ENCODE peak calls at places on chromosomes 5 and 9, in five cellular contexts. Y is spleen, E is GM23338, F is Panc1, O is sigmoid colon. L is an unnamed sample.

GRCh38 chr9:18071651-18072060 is 402.3 kb upstream of the ADAMTSL1 start:
- DNase-seq in Y (no peak), E (no peak), F (no peak), O (no peak), L (no peak)

GRCh38 chr5:148384389-148384756 is 615 bp downstream of the FBXO38 start:
- DNase-seq in Y (no peak), E (peak; percentile 17), F (no peak), O (no peak), L (no peak)

GRCh38 chr9:2373648-2374047 is 247.9 kb upstream of the VLDLR start:
- DNase-seq in Y (no peak), E (no peak), F (no peak), O (no peak), L (no peak)

GRCh38 chr9:928363-929042 is 48.0 kb upstream of the DMRT3 start:
- DNase-seq in Y (no peak), E (peak; percentile 90), F (no peak), O (no peak), L (no peak)

GRCh38 chr5:89972901-89973300 is 436.7 kb downstream of the CETN3 start:
- DNase-seq in Y (no peak), E (no peak), F (no peak), O (no peak), L (no peak)

GRCh38 chr9:111069233-111069632 is 31.0 kb upstream of the LPAR1 start:
- DNase-seq in Y (no peak), E (no peak), F (no peak), O (no peak), L (no peak)

GRCh38 chr5:110549301-110549700 is 177.2 kb downstream of the TMEM232 start:
- DNase-seq in Y (no peak), E (no peak), F (peak; percentile 32), O (no peak), L (no peak)

GRCh38 chr9:110977259-110977709 is 61.0 kb downstream of the LPAR1 start:
- DNase-seq in Y (no peak), E (no peak), F (peak; percentile 20), O (no peak), L (peak; percentile 70)

GRCh38 chr5:178434851-178435250 is 155.3 kb downstream of the COL23A1 start:
- DNase-seq in Y (no peak), E (no peak), F (no peak), O (peak; percentile 64), L (no peak)

GRCh38 chr5:1100652-1101574 is 10.9 kb downstream of the SLC12A7 start:
- DNase-seq in Y (no peak), E (peak; percentile 49), F (no peak), O (no peak), L (no peak)

GRCh38 chr5:169584998-169585451 is 1.5 kb downstream of the SPDL1 start:
- DNase-seq in Y (no peak), E (no peak), F (no peak), O (no peak), L (no peak)

GRCh38 chr5:149439899-149440655 is 61.0 kb upstream of the IL17B start:
- DNase-seq in Y (no peak), E (peak; percentile 90), F (no peak), O (no peak), L (peak; percentile 76)

GRCh38 chr5:168219515-168220410 is 71.7 kb upstream of the WWC1 start:
- DNase-seq in Y (no peak), E (peak; percentile 88), F (peak; percentile 73), O (no peak), L (peak; percentile 55)

GRCh38 chr5:176694631-176695030 is 47.3 kb downstream of the TSPAN17 start:
- DNase-seq in Y (no peak), E (no peak), F (no peak), O (no peak), L (no peak)

GRCh38 chr9:77649109-77649812 is 1.1 kb upstream of the GNA14 start:
- DNase-seq in Y (no peak), E (peak; percentile 50), F (no peak), O (no peak), L (no peak)

DNA sequence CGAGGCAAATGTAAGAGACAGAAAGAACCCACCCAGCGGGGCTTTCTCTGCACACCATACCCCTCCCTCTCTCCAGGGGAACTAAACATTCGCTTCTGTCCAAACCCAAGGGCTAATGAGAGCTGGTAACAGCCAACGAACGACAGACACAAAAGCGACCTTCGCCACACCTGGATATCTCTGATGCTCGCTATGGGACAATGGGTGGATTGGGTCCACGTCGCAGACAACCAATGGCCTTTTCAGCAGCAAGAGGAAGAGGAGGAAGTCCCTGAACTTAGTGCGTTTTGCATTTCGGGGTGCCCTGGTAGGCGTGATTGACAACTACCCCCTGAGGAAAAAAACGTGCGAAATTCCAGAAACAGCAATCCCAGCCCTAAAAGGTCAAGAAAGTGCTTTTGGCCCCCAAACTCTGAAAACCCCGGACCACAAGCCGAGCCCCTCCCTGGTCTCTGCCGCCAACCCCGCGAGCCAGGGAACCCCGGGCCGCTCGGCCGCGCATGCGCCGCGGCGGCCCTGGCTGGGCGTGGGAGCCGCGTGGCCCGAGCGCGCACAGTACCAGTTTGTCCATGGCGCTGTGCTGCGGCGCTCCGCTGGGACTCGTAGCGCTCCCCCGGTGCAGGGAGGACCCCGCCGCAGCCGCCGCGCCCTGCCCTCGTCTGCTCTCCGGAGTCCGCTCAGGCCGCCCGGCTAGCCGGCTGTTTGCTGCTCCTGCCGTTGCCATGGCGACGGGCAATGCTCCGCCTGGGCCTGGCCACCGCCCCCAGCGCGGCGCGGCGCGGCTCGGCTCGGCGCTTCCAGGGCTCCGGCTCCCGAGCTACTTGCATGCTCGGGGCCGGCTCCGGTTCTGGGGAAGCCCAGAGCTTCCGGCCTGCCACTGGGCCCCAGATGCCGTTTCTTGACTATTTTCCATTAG is 66.9 kb upstream of the DNAH5 start:
- DNase-seq in Y (peak; percentile 93), E (peak; percentile 96), F (peak; percentile 67), O (peak; percentile 92), L (peak; percentile 91)
- TF ChIP-seq CTCF in Y (no peak), E (no peak), F (no peak), O (no peak), L (no peak)

GRCh38 chr9:106753155-106753671 is 109.8 kb upstream of the ZNF462 start:
- DNase-seq in Y (no peak), E (no peak), F (peak; percentile 24), O (no peak), L (no peak)
- TF ChIP-seq POLR2AphosphoS5 in Y (no peak), E (no peak), F (no peak), O (no peak), L (no peak)

DNA sequence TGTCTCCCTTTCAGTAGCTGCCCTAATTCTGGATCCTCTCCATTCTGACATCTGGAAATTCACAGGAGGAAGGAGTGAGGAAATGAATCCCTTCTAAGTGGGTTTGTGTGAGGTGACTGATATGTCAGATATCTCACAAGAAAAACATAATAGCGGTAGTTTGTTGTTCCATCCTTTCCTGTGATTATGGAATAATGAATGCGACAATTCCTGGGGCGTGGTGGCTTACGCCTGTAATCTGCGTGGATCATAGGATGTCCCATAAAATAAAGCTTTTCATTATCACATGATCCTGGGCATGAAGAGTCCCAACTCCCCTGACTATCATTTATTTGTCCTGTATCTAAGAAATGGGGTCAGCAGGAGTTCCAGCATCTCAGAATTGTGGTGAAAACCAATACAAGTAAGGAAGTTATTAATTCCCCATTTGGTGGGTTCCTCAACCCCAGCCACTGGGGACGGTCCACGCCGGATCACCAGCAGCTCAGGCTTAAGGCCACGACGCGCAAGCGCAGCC is 375 bp upstream of the C5orf24 start:
- DNase-seq in Y (no peak), E (no peak), F (no peak), O (no peak), L (no peak)
- H3K4me1 ChIP-seq in Y (peaks cover 37% of the 10 kb centered on the region), E (peaks cover 8% of the 10 kb centered on the region), F (peaks cover 10% of the 10 kb centered on the region), O (peaks cover 32% of the 10 kb centered on the region), L (peaks cover 47% of the 10 kb centered on the region)

GRCh38 chr9:104780796-104781395 is 17.0 kb downstream of the NIPSNAP3B start:
- DNase-seq in Y (no peak), E (peak; percentile 15), F (no peak), O (no peak), L (no peak)
- TF ChIP-seq CTCF in Y (no peak), E (peak; percentile 49), F (peak; percentile 52), O (no peak), L (no peak)

GRCh38 chr9:124272979-124273378 is 15.2 kb downstream of the NEK6 start:
- DNase-seq in Y (no peak), E (no peak), F (no peak), O (no peak), L (no peak)
- TF ChIP-seq POLR2AphosphoS5 in Y (no peak), E (no peak), F (no peak), O (no peak), L (no peak)

DNA sequence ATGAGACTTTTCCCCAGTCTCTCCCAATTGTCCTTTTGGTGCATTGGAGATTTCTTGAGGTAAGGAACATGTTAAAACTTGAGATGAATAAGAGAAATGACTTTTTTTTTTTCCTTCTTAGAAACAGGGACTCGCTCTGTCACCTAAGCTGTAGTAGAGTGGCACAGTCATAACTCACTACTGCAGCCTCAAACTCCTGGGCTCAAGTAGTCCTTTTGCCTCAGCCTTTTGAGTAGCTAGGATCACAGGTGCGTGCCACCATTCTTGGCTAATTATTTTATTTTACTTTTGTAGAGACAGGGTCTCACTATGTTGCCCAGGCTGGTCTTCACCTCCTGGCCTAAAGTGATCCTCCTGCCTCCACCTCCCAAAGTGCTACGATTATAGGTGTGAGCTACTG is 25.9 kb downstream of the CDC42SE2 start:
- DNase-seq in Y (no peak), E (no peak), F (no peak), O (no peak), L (no peak)
- H3K4me1 ChIP-seq in Y (peaks cover 62% of the 10 kb centered on the region), E (no peaks in the 10 kb centered on the region), F (peaks cover 6% of the 10 kb centered on the region), O (no peaks in the 10 kb centered on the region), L (peaks cover 28% of the 10 kb centered on the region)

GRCh38 chr5:35859101-35859661 is 2.5 kb downstream of the IL7R start:
- DNase-seq in Y (no peak), E (peak; percentile 2), F (no peak), O (no peak), L (no peak)

GRCh38 chr5:35860686-35861085 is 4.0 kb downstream of the IL7R start:
- DNase-seq in Y (no peak), E (peak; percentile 8), F (no peak), O (no peak), L (no peak)

GRCh38 chr5:35863159-35863558 is 6.5 kb downstream of the IL7R start:
- DNase-seq in Y (no peak), E (no peak), F (no peak), O (no peak), L (no peak)

GRCh38 chr5:35861718-35862117 is 5.0 kb downstream of the IL7R start:
- DNase-seq in Y (no peak), E (no peak), F (no peak), O (no peak), L (no peak)

DNA sequence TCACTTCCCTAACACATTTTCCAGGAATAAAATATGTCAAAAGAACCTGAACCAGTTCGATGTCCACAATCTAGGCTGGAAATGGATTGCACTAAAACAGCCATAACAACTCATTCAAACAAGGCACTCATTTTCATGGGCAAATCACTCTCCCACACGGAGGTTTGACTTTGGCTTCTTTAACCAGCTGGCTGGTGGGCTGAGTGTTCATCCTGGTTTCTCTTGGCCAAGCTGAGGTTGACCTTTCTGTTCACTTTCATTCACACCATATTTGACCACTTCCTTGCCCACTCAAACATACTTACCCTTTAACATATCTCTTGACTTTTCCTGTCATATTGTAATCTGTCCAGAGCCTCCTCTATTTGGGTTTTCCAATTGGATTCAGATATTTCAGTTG is 5.4 kb downstream of the IL7R start:
- DNase-seq in Y (no peak), E (no peak), F (no peak), O (no peak), L (no peak)
- TF ChIP-seq CTCF in Y (no peak), E (no peak), F (no peak), O (no peak), L (no peak)

L was measured in stomach.